ENCODE peak calls at places on chromosome X, in four cellular contexts. X, P, F and U are unnamed samples.

GRCh38 chrX:54891573-54891972 is 29.1 kb upstream of the TRO start:
- DNase-seq in X (peak), P (no peak), F (peak), U (no peak)

GRCh38 chrX:65674351-65674893 is 7.0 kb downstream of the MSN start:
- DNase-seq in X (no peak), P (no peak), F (no peak), U (no peak)

GRCh38 chrX:78357342-78358055 is 30.1 kb upstream of the CYSLTR1 start:
- DNase-seq in X (no peak), P (no peak), F (no peak), U (no peak)

GRCh38 chrX:17007134-17007768 is 60.8 kb downstream of the REPS2 start:
- DNase-seq in X (peak), P (no peak), F (peak), U (peak)

GRCh38 chrX:82458207-82458754 is 1049.8 kb upstream of the POU3F4 start:
- DNase-seq in X (no peak), P (no peak), F (no peak), U (no peak)

GRCh38 chrX:107768051-107768450 is 7.5 kb downstream of the TSC22D3 start:
- DNase-seq in X (no peak), P (no peak), F (no peak), U (no peak)

GRCh38 chrX:87388381-87388780 is 129.2 kb upstream of the KLHL4 start:
- DNase-seq in X (no peak), P (no peak), F (no peak), U (no peak)

GRCh38 chrX:125998432-125998831 is 167.7 kb downstream of the DCAF12L2 start:
- DNase-seq in X (no peak), P (no peak), F (no peak), U (no peak)

GRCh38 chrX:38985375-38985774 is 184.1 kb downstream of the MID1IP1 start:
- DNase-seq in X (peak), P (no peak), F (peak), U (peak)

GRCh38 chrX:10612215-10612614 is 8.2 kb downstream of the MID1 start:
- DNase-seq in X (no peak), P (no peak), F (no peak), U (no peak)

GRCh38 chrX:20412871-20413486 is 146.3 kb upstream of the RPS6KA3 start:
- DNase-seq in X (peak), P (no peak), F (no peak), U (no peak)

GRCh38 chrX:13069771-13070410 is 25.5 kb upstream of the FAM9C start:
- DNase-seq in X (no peak), P (no peak), F (no peak), U (no peak)

GRCh38 chrX:127129510-127129909 is 310.0 kb downstream of the PRR32 start:
- DNase-seq in X (no peak), P (no peak), F (no peak), U (no peak)

DNA sequence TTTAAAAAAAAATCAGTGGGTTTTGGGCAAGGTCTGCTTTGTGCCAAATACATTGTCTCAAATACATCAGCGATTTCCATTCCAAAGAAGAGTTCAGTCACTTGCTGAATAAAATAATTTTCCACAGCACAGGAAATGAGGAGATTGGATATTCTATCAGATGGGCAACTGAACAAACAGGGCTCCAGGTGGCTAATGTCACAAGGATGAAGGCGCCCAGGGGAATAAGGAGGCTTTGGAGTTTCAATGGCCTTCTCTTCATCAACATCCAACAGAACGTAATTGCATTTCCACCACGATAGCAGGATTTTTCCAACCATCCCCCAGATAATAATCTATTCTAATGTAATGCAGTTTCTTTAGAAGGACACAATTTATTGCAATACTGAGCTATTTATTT is 104.6 kb upstream of the KLHL13 start:
- DNase-seq in X (no peak), P (no peak), F (no peak), U (no peak)
- TF ChIP-seq POLR2AphosphoS5 in X (no peak), P (no peak), F (no peak), U (no peak)

GRCh38 chrX:45811307-45811706 is 610.6 kb upstream of the DIPK2B start:
- DNase-seq in X (no peak), P (no peak), F (peak), U (no peak)

GRCh38 chrX:45803383-45803921 is 602.8 kb upstream of the DIPK2B start:
- DNase-seq in X (peak), P (no peak), F (no peak), U (no peak)

GRCh38 chrX:45801554-45801953 is 600.9 kb upstream of the DIPK2B start:
- DNase-seq in X (peak), P (no peak), F (no peak), U (no peak)

GRCh38 chrX:45807572-45808425 is 607.1 kb upstream of the DIPK2B start:
- DNase-seq in X (no peak), P (no peak), F (no peak), U (no peak)

GRCh38 chrX:45806410-45807121 is 605.9 kb upstream of the DIPK2B start:
- DNase-seq in X (no peak), P (peak), F (no peak), U (peak)
- TF ChIP-seq SPI1 in X (no peak), P (no peak), F (no peak), U (no peak)

GRCh38 chrX:24493740-24494543 is 28.9 kb downstream of the PDK3 start:
- DNase-seq in X (no peak), P (no peak), F (no peak), U (no peak)

GRCh38 chrX:24495700-24496099 is 30.6 kb downstream of the PDK3 start:
- DNase-seq in X (no peak), P (no peak), F (no peak), U (no peak)

GRCh38 chrX:24487576-24487975 is 22.5 kb downstream of the PDK3 start:
- DNase-seq in X (no peak), P (no peak), F (no peak), U (no peak)

GRCh38 chrX:24494544-24495113 is 29.5 kb downstream of the PDK3 start:
- DNase-seq in X (no peak), P (no peak), F (no peak), U (no peak)

GRCh38 chrX:24491741-24492140 is 26.7 kb downstream of the PDK3 start:
- DNase-seq in X (no peak), P (no peak), F (no peak), U (no peak)
- TF ChIP-seq POLR2AphosphoS5 in X (no peak), P (no peak), F (no peak), U (no peak)

DNA sequence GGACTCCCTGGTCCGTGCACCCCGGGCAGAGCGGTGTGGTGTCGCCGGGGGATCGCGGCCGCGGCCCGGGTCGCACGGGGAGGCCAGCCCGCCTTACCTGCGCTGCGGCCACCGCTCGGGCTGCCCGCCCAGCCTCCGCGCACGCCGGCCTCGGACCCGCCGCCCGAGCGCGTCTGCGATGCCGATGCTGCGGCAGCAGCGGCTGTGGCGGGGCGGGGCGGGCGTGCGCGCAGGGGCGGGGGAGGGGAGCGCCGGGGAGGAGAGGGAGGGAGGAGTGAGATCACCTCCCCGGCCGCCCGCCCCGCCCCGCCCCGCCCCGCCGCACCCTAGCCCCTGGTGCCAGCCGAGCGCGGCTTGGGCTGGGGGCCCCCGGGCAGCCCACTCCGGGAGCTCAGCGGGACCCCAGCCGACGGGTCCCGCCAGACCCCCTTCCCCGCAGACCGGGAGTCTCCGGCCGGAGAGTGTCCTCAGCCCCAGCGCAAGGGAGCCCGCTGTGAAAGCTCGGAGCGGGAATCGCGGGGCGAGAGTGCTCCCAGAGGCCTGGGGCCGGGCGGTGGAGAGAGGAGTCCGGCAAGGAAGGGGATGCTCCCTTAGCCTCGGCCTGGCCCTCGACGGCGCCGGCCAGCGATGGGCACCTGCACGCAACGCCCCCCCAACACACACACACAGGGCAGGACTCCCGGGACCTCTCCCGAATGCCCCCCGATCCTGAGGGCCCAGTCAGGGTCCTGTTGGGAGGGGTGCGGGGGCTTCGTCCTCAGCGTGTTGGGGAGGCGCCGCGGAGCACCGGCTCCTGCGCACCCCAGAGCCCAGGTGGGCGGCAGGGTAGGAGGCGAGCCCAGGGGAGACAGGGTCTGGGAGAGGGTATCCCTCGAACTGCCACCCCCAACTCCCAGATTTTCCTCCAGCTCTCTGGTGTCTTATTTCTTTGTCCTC is at the start of gene L1CAM:
- DNase-seq in X (no peak), P (no peak), F (peak), U (no peak)
- TF ChIP-seq SPI1 in X (no peak), P (no peak), F (no peak), U (no peak)